ENCODE peak calls at places on chromosomes 5 and 9, in eight cellular contexts. L is foreskin keratinocyte; A is hepatocyte; Q is PC-9; W is SK-N-SH; F is psoas muscle; O is right atrium auricular region; D is CD8-positive, alpha-beta T cell. N is an unnamed sample.

GRCh38 chr9:117412006-117412715 is 2.7 kb downstream of the ASTN2 start:
- DNase-seq in W (peak; percentile 55), D (no peak), A (no peak), O (no peak), L (no peak), F (no peak), Q (no peak), N (no peak)

GRCh38 chr5:78750281-78750680 is 101.7 kb upstream of the LHFPL2 start:
- DNase-seq in L (no peak), O (no peak), Q (no peak), A (no peak), W (peak; percentile 55), D (no peak), F (no peak), N (no peak)

GRCh38 chr9:109278216-109278615 is 42.6 kb downstream of the EPB41L4B start:
- DNase-seq in D (no peak), Q (no peak), A (no peak), L (no peak), W (no peak), F (no peak), O (no peak), N (no peak)

GRCh38 chr5:172816887-172817418 is 17.1 kb upstream of the ERGIC1 start:
- DNase-seq in O (no peak), A (no peak), W (no peak), Q (no peak), D (no peak), F (no peak), L (peak; percentile 87), N (peak; percentile 80)

GRCh38 chr5:158869092-158869491 is 230.6 kb downstream of the EBF1 start:
- DNase-seq in D (no peak), W (no peak), O (no peak), Q (no peak), A (no peak), L (no peak), F (no peak), N (no peak)

GRCh38 chr9:93884808-93885207 is 70.3 kb downstream of the BARX1 start:
- DNase-seq in L (no peak), A (no peak), O (no peak), D (no peak), Q (no peak), F (no peak), W (no peak), N (no peak)

GRCh38 chr9:18385676-18386075 is 88.3 kb upstream of the ADAMTSL1 start:
- DNase-seq in L (no peak), W (no peak), D (no peak), A (no peak), Q (no peak), O (no peak), F (no peak), N (no peak)

GRCh38 chr5:112005533-112005926 is 248.5 kb upstream of the NREP start:
- DNase-seq in Q (no peak), D (no peak), W (no peak), F (no peak), L (no peak), A (no peak), O (no peak), N (no peak)

GRCh38 chr9:109118802-109119438 is 827 bp downstream of the TMEM245 start:
- DNase-seq in D (peak; percentile 20), L (no peak), Q (no peak), F (peak; percentile 62), O (no peak), W (no peak), A (peak; percentile 23), N (peak; percentile 43)

GRCh38 chr5:31470608-31471007 is 61.3 kb downstream of the DROSHA start:
- DNase-seq in Q (no peak), F (peak; percentile 64), W (no peak), L (no peak), D (no peak), A (no peak), O (peak; percentile 75), N (no peak)

GRCh38 chr9:129160712-129161533 is 17.1 kb downstream of the IER5L start:
- DNase-seq in A (no peak), O (no peak), L (no peak), Q (no peak), D (no peak), W (no peak), F (no peak), N (no peak)

GRCh38 chr5:134226441-134227192 is 744 bp upstream of the PPP2CA start:
- DNase-seq in F (no peak), D (no peak), A (no peak), L (no peak), Q (peak; percentile 54), W (no peak), O (no peak), N (no peak)

GRCh38 chr9:99745085-99745484 is 76.6 kb upstream of the NR4A3 start:
- DNase-seq in Q (no peak), W (no peak), O (no peak), L (no peak), A (no peak), F (no peak), D (no peak), N (no peak)

GRCh38 chr5:55993628-55994501 is 898 bp downstream of the IL6ST start:
- DNase-seq in Q (peak; percentile 68), W (no peak), L (peak; percentile 14), O (no peak), D (no peak), A (no peak), F (no peak), N (no peak)

GRCh38 chr5:98504488-98504887 is 269.0 kb upstream of the RGMB start:
- DNase-seq in O (no peak), A (peak; percentile 47), L (no peak), W (no peak), F (no peak), Q (no peak), D (no peak), N (no peak)

GRCh38 chr5:32753051-32753450 is 41.9 kb downstream of the NPR3 start:
- DNase-seq in O (no peak), W (no peak), Q (no peak), F (no peak), L (no peak), A (no peak), D (no peak), N (no peak)

GRCh38 chr5:172496671-172497371 is 42.5 kb upstream of the SH3PXD2B start:
- DNase-seq in W (peak; percentile 53), F (no peak), D (no peak), O (peak; percentile 67), Q (no peak), A (no peak), L (no peak), N (no peak)

GRCh38 chr9:35277649-35278359 is 116.0 kb downstream of the UNC13B start:
- DNase-seq in L (no peak), F (no peak), O (no peak), A (no peak), Q (no peak), W (no peak), D (no peak), N (peak; percentile 28)

GRCh38 chr5:50655067-50655809 is 11.2 kb upstream of the PARP8 start:
- DNase-seq in W (no peak), A (no peak), F (no peak), Q (no peak), L (no peak), O (no peak), D (no peak), N (no peak)

GRCh38 chr5:35214051-35214450 is 16.2 kb downstream of the PRLR start:
- DNase-seq in D (no peak), L (no peak), Q (no peak), O (no peak), F (no peak), W (no peak), A (no peak), N (peak; percentile 88)

GRCh38 chr9:70495514-70495913 is 81.1 kb upstream of the KLF9 start:
- DNase-seq in Q (no peak), L (no peak), F (no peak), O (no peak), A (no peak), W (no peak), D (no peak), N (no peak)

GRCh38 chr5:129078660-129079059 is 15.9 kb upstream of the ISOC1 start:
- DNase-seq in D (no peak), F (no peak), W (no peak), L (no peak), O (no peak), A (no peak), Q (no peak), N (no peak)

GRCh38 chr9:127534931-127535330 is 77.1 kb upstream of the STXBP1 start:
- DNase-seq in D (no peak), A (no peak), F (no peak), Q (no peak), O (no peak), L (no peak), W (no peak), N (no peak)
- H3K4me1 ChIP-seq in D (no peaks in the 10 kb centered on the region), A (peaks cover 26% of the 10 kb centered on the region), F (no peaks in the 10 kb centered on the region), Q (no peaks in the 10 kb centered on the region), O (no peaks in the 10 kb centered on the region), L (peaks cover 40% of the 10 kb centered on the region), W (peaks cover 9% of the 10 kb centered on the region), N (peaks cover 22% of the 10 kb centered on the region)

GRCh38 chr5:67221487-67222242 is 25.1 kb upstream of the CD180 start:
- DNase-seq in Q (no peak), L (no peak), F (no peak), D (peak; percentile 52), A (no peak), W (no peak), O (no peak), N (no peak)

GRCh38 chr5:67222243-67223033 is 25.8 kb upstream of the CD180 start:
- DNase-seq in F (no peak), W (no peak), Q (no peak), D (no peak), A (no peak), L (no peak), O (no peak), N (no peak)
- H3K27ac ChIP-seq in F (no peak overlapping the region), W (no peak overlapping the region), Q (no peak overlapping the region), D (no peak overlapping the region), A (no peak overlapping the region), L (no peak overlapping the region), O (no peak overlapping the region), N (no peak overlapping the region)

DNA sequence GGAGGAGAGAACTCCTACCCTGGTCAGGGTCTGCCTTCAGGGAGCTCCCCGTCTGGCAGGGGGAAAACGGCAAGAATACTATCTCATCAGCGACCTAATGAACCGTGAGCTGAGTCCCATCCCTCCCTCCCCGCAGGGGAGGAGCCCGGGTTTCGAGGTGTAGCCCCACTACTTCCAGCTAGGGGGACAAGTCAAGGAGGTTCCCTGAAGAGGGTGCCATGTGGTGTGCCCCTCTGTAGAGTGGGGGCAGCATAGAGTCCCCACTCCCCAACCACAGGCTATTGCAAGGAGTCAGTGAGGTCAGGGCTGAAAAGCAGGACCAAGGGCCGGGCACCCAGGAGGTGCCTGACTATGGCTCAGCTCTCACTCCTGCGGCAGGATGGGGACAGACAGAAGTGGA is 50.9 kb upstream of the RXRA start:
- DNase-seq in F (no peak), L (no peak), D (no peak), Q (no peak), O (no peak), A (no peak), W (peak; percentile 60), N (no peak)
- TF ChIP-seq CTCF in F (no peak), L (no peak), D (no peak), Q (no peak), O (no peak), A (no peak), W (no peak), N (no peak)

DNA sequence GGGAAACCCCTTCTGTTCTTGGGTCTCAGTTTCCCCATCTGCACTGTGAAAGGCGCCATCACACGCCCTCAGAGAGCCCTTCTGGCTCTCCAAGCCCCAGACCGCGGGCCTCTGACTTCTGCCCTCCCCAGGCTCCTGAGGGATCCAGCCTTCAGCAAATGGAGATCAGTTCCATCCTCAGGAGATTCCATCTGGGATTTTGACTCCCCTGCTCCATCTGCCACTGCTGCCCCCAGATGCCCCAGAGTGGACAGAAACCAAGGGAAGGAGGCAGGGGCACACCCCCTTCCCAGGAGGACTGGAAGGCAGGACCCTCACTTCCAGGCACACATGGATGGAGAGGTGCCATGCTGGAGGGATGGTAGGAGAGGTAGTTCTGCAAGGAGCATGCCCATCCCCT is 18.7 kb upstream of the RPS14 start:
- DNase-seq in D (no peak), A (no peak), L (no peak), Q (no peak), O (no peak), W (no peak), F (no peak), N (no peak)
- H3K4me1 ChIP-seq in D (no peaks in the 10 kb centered on the region), A (peaks cover 5% of the 10 kb centered on the region), L (peaks cover 23% of the 10 kb centered on the region), Q (peaks cover 44% of the 10 kb centered on the region), O (no peaks in the 10 kb centered on the region), W (no peaks in the 10 kb centered on the region), F (no peaks in the 10 kb centered on the region), N (peaks cover 25% of the 10 kb centered on the region)

N was measured in adrenal gland.